ENCODE peak calls at places on chromosomes 12 and 14, in four cellular contexts. B, R, S and A are unnamed samples. For H3K4me1, the result is how much of the 10 kb centered on the place peaks cover.

GRCh38 chr12:107339932-107340331 is 246.6 kb upstream of the CRY1 start:
- DNase-seq in B (no peak), R (no peak), S (no peak), A (no peak)

GRCh38 chr14:30610719-30611388 is 11.3 kb upstream of the SCFD1 start:
- DNase-seq in B (no peak), R (no peak), S (peak), A (peak)

GRCh38 chr14:30842431-30842830 is 31.9 kb upstream of the COCH start:
- DNase-seq in B (no peak), R (no peak), S (no peak), A (no peak)

GRCh38 chr14:46818147-46818546 is 166.6 kb upstream of the RPL10L start:
- DNase-seq in B (no peak), R (no peak), S (no peak), A (no peak)

GRCh38 chr12:50119387-50119786 is 7.4 kb downstream of the COX14 start:
- DNase-seq in B (no peak), R (no peak), S (no peak), A (no peak)

GRCh38 chr14:32077081-32078029 is at the start of gene ARHGAP5:
- DNase-seq in B (peak), R (no peak), S (peak), A (peak)

GRCh38 chr12:585062-586061 is 77.9 kb downstream of the NINJ2 start:
- DNase-seq in B (no peak), R (no peak), S (no peak), A (no peak)

GRCh38 chr12:52221912-52222457 is 11.1 kb upstream of the KRT7 start:
- DNase-seq in B (no peak), R (peak), S (peak), A (peak)

GRCh38 chr12:111777345-111778045 is 10.8 kb downstream of the ALDH2 start:
- DNase-seq in B (no peak), R (no peak), S (peak), A (no peak)

GRCh38 chr14:36105401-36105800 is 71.1 kb downstream of the PTCSC3 start:
- DNase-seq in B (no peak), R (no peak), S (no peak), A (no peak)

GRCh38 chr12:108589028-108589839 is 8.7 kb downstream of the TMEM119 start:
- DNase-seq in B (no peak), R (no peak), S (no peak), A (peak)

GRCh38 chr12:75859868-75860267 is 171.7 kb downstream of the PHLDA1 start:
- DNase-seq in B (no peak), R (no peak), S (no peak), A (no peak)

GRCh38 chr12:131831635-131832041 is 3.4 kb downstream of the MMP17 start:
- DNase-seq in B (no peak), R (peak), S (no peak), A (peak)

GRCh38 chr14:40122978-40123648 is 690.9 kb upstream of the FBXO33 start:
- DNase-seq in B (no peak), R (no peak), S (no peak), A (no peak)

GRCh38 chr12:22287776-22288621 is 46.5 kb downstream of the ST8SIA1 start:
- DNase-seq in B (peak), R (no peak), S (no peak), A (no peak)

GRCh38 chr12:65937181-65937641 is 112.9 kb downstream of the HMGA2 start:
- DNase-seq in B (no peak), R (no peak), S (no peak), A (no peak)

GRCh38 chr14:77133718-77134338 is 7.8 kb downstream of the ZDHHC22 start:
- DNase-seq in B (peak), R (peak), S (peak), A (peak)

GRCh38 chr12:25866586-25867378 is 91.7 kb upstream of the RASSF8 start:
- DNase-seq in B (no peak), R (no peak), S (no peak), A (peak)

GRCh38 chr14:99023371-99023770 is 248.6 kb downstream of the BCL11B start:
- DNase-seq in B (no peak), R (no peak), S (no peak), A (no peak)

GRCh38 chr12:122035292-122035691 is 13.6 kb downstream of the BCL7A start:
- DNase-seq in B (no peak), R (no peak), S (no peak), A (no peak)

GRCh38 chr14:103427485-103428443 is 42.5 kb downstream of the MARK3 start:
- DNase-seq in B (peak), R (no peak), S (no peak), A (peak)

GRCh38 chr12:123097521-123098084 is 53.3 kb downstream of the PITPNM2 start:
- DNase-seq in B (no peak), R (peak), S (peak), A (peak)

GRCh38 chr12:75360920-75361319 is 26.4 kb downstream of the GLIPR1L1 start:
- DNase-seq in B (no peak), R (no peak), S (no peak), A (no peak)

GRCh38 chr14:65927871-65928270 is 515.3 kb downstream of the FUT8 start:
- DNase-seq in B (peak), R (no peak), S (peak), A (no peak)

GRCh38 chr14:49634547-49635334 is at the start of gene DNAAF2:
- DNase-seq in B (peak), R (peak), S (peak), A (peak)

GRCh38 chr12:112182499-112182898 is 57.1 kb downstream of the TRAFD1 start:
- DNase-seq in B (no peak), R (no peak), S (no peak), A (peak)

GRCh38 chr14:42130809-42131208 is 524.1 kb downstream of the LRFN5 start:
- DNase-seq in B (no peak), R (no peak), S (no peak), A (no peak)

GRCh38 chr12:83210933-83211332 is 524.2 kb downstream of the TMTC2 start:
- DNase-seq in B (no peak), R (no peak), S (no peak), A (no peak)

GRCh38 chr14:67984274-67984673 is 164.7 kb downstream of the RAD51B start:
- DNase-seq in B (no peak), R (no peak), S (no peak), A (no peak)

GRCh38 chr12:120749256-120749655 is 23.6 kb downstream of the ACADS start:
- DNase-seq in B (no peak), R (no peak), S (no peak), A (no peak)

GRCh38 chr14:85867450-85867849 is 337.5 kb downstream of the FLRT2 start:
- DNase-seq in B (no peak), R (no peak), S (no peak), A (no peak)

GRCh38 chr12:52686756-52687487 is 6.7 kb upstream of the KRT1 start:
- DNase-seq in B (no peak), R (no peak), S (peak), A (no peak)

GRCh38 chr14:60637490-60638452 is 11.5 kb downstream of the SIX1 start:
- DNase-seq in B (no peak), R (peak), S (no peak), A (peak)

GRCh38 chr14:92676448-92677086 is 71.9 kb downstream of the LGMN start:
- DNase-seq in B (no peak), R (no peak), S (no peak), A (no peak)

GRCh38 chr14:58777541-58777979 is 139.8 kb downstream of the DACT1 start:
- DNase-seq in B (no peak), R (no peak), S (no peak), A (peak)

GRCh38 chr14:106417224-106418049 is 891.1 kb downstream of the TMEM121 start:
- DNase-seq in B (peak), R (peak), S (peak), A (peak)

GRCh38 chr14:91119556-91120311 is 5.9 kb downstream of the DGLUCY start:
- DNase-seq in B (no peak), R (peak), S (peak), A (peak)

GRCh38 chr12:66942741-66943465 is 264.0 kb upstream of the GRIP1 start:
- DNase-seq in B (no peak), R (no peak), S (no peak), A (peak)
- H3K4me3 ChIP-seq in B (no peak), R (no peak), S (no peak), A (no peak)

GRCh38 chr12:124742702-124743101 is 121.0 kb downstream of the SCARB1 start:
- DNase-seq in B (no peak), R (no peak), S (no peak), A (peak)
- H3K4me1 ChIP-seq in B (under half), R (under half), S (under half), A (under half)

DNA sequence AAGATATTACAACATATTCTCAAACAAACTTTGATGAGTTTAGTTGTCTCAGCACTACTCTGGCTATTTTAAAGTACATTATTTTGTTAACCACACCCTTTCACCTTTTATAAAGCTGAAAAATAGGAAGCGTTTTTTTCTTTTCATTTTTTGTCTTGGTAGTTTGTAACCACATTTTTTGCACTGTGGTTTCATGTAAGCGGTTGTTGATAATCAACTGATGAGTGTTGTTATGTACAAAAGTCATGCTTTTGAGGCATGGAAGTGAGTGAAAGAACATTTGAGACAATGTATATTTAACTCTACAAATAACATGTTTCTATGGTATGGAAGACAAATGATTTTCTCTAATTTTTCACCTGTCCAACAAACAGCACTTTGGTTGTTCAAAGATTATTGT is 52.1 kb upstream of the ATP2B1 start:
- DNase-seq in B (peak), R (no peak), S (no peak), A (no peak)
- H3K4me3 ChIP-seq in B (no peak), R (no peak), S (no peak), A (no peak)

GRCh38 chr12:13745100-13745678 is 236.2 kb downstream of the GRIN2B start:
- DNase-seq in B (no peak), R (no peak), S (peak), A (no peak)
- H3K4me1 ChIP-seq in B (under half), R (under half), S (under half), A (under half)

DNA sequence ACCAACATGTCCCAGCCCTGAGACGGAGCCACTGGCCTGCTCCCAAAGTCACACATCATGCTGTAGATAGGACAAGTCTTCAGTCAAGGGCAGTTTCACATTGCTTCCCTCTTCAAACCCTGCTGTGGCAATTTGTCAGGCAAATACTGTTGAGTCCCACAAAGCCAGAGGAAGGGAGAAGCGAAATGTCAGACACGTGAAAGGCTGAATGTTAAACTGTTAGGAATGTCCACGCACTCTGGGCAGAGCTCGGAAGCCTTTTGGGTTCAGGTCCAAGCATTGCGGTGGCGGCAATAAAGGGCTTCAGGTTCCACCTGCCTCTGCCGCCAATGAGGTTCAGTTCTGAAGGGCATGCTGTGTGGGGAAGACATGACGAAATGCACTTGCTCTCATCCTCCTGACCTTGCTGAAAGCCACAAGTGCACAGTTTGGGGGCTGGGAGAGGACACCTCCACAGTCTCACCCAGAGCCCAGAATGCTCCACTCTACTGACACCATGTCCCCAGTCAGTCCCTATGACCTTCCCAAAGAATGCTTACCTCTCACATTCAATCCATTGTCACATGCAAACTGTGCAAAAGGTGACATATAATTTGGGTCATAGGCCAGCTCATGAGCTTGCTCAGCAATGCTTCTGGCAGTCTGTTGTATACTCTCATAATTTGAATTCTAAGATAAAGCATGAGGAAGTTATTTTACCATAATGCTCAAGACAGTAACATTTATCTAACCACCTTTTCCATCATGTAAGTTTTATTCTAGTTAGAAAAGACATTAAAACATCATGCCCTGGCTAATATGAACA is 35.7 kb downstream of the RAD9B start:
- DNase-seq in B (no peak), R (peak), S (peak), A (peak)
- H3K4me3 ChIP-seq in B (no peak), R (peak), S (no peak), A (no peak)